ENCODE peak calls at places on chromosomes 4 and X, in six cellular contexts. One of them, this sample, is unnamed.

GRCh38 chrX:155637714-155638113 is 25.0 kb upstream of the TMLHE start:
- DNase-seq in neuronal stem cell: no peak
- DNase-seq in IMR-90: no peak
- DNase-seq in mesenchymal stem cell: no peak
- DNase-seq in H9: no peak
- DNase-seq in mesendoderm: no peak
- DNase-seq in this sample: no peak

GRCh38 chr4:66430856-66431255 is 760.6 kb upstream of the EPHA5 start:
- DNase-seq in mesenchymal stem cell: peak; percentile 27
- DNase-seq in IMR-90: peak; percentile 17
- DNase-seq in neuronal stem cell: peak; percentile 2
- DNase-seq in mesendoderm: peak; percentile 93
- DNase-seq in H9: no peak
- DNase-seq in this sample: no peak

GRCh38 chr4:26226978-26227377 is 93.8 kb upstream of the RBPJ start:
- DNase-seq in mesendoderm: no peak
- DNase-seq in IMR-90: no peak
- DNase-seq in neuronal stem cell: no peak
- DNase-seq in H9: no peak
- DNase-seq in mesenchymal stem cell: no peak
- DNase-seq in this sample: no peak

GRCh38 chr4:180380733-180381132 is 1862.5 kb upstream of the TENM3 start:
- DNase-seq in IMR-90: peak; percentile 85
- DNase-seq in H9: no peak
- DNase-seq in neuronal stem cell: no peak
- DNase-seq in mesenchymal stem cell: peak; percentile 8
- DNase-seq in mesendoderm: no peak
- DNase-seq in this sample: no peak

GRCh38 chr4:117137143-117137542 is 51.8 kb upstream of the TRAM1L1 start:
- DNase-seq in H9: no peak
- DNase-seq in IMR-90: peak; percentile 97
- DNase-seq in mesenchymal stem cell: peak; percentile 94
- DNase-seq in neuronal stem cell: no peak
- DNase-seq in mesendoderm: no peak
- DNase-seq in this sample: no peak

GRCh38 chrX:13897571-13897970 is 80.7 kb upstream of the GPM6B start:
- DNase-seq in neuronal stem cell: no peak
- DNase-seq in H9: no peak
- DNase-seq in IMR-90: no peak
- DNase-seq in mesenchymal stem cell: no peak
- DNase-seq in mesendoderm: no peak
- DNase-seq in this sample: no peak

GRCh38 chr4:32858971-32859370 is 2138.8 kb downstream of the PCDH7 start:
- DNase-seq in H9: no peak
- DNase-seq in neuronal stem cell: no peak
- DNase-seq in IMR-90: peak; percentile 31
- DNase-seq in mesenchymal stem cell: peak; percentile 64
- DNase-seq in mesendoderm: no peak
- DNase-seq in this sample: no peak

GRCh38 chrX:47313056-47313455 is 57.3 kb upstream of the ZNF157 start:
- DNase-seq in H9: no peak
- DNase-seq in neuronal stem cell: no peak
- DNase-seq in IMR-90: no peak
- DNase-seq in mesenchymal stem cell: no peak
- DNase-seq in mesendoderm: no peak
- DNase-seq in this sample: no peak

GRCh38 chr4:129092636-129093172 is 635 bp downstream of the SCLT1 start:
- DNase-seq in mesenchymal stem cell: peak; percentile 52
- DNase-seq in neuronal stem cell: no peak
- DNase-seq in IMR-90: peak; percentile 28
- DNase-seq in H9: no peak
- DNase-seq in mesendoderm: no peak
- DNase-seq in this sample: no peak

GRCh38 chr4:102819588-102820365 is 7.6 kb downstream of the UBE2D3 start:
- DNase-seq in neuronal stem cell: no peak
- DNase-seq in mesendoderm: no peak
- DNase-seq in mesenchymal stem cell: no peak
- DNase-seq in IMR-90: peak; percentile 30
- DNase-seq in H9: no peak
- DNase-seq in this sample: no peak

GRCh38 chr4:122890142-122890769 is 32.1 kb downstream of the NUDT6 start:
- DNase-seq in mesendoderm: no peak
- DNase-seq in H9: no peak
- DNase-seq in neuronal stem cell: no peak
- DNase-seq in mesenchymal stem cell: no peak
- DNase-seq in IMR-90: no peak
- DNase-seq in this sample: no peak

GRCh38 chr4:82639947-82640346 is 78.2 kb upstream of the TMEM150C start:
- DNase-seq in mesenchymal stem cell: no peak
- DNase-seq in mesendoderm: no peak
- DNase-seq in neuronal stem cell: no peak
- DNase-seq in IMR-90: no peak
- DNase-seq in H9: no peak
- DNase-seq in this sample: no peak

GRCh38 chr4:78131403-78131802 is 74.3 kb downstream of the FRAS1 start:
- DNase-seq in H9: no peak
- DNase-seq in mesenchymal stem cell: no peak
- DNase-seq in mesendoderm: no peak
- DNase-seq in neuronal stem cell: no peak
- DNase-seq in IMR-90: no peak
- DNase-seq in this sample: no peak

DNA sequence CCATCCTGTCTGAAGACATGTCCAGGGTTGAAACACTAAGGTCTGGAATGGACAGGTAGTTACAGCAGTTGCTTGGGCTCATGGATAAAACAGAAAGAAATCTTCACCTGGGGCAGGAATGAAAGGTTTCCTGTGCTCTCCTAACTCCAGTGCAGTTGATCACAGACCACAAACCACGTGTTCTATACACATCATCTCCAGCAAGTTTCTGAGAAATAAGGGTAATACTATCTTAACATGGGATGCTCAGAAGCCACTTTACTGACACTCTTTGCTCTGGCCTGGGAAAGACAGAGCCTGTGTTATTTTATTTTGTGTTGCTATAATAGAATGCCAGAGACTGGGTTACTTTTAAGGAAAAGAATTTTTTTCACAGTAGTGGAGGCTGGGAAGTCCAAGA is 16.0 kb downstream of the MAGEB10 start:
- DNase-seq in mesenchymal stem cell: no peak
- DNase-seq in mesendoderm: no peak
- DNase-seq in neuronal stem cell: no peak
- DNase-seq in IMR-90: no peak
- DNase-seq in H9: no peak
- DNase-seq in this sample: no peak
- H2BK15ac ChIP-seq in mesenchymal stem cell: no peak overlapping the region
- H2BK15ac ChIP-seq in mesendoderm: no peak overlapping the region
- H2BK15ac ChIP-seq in neuronal stem cell: no peak overlapping the region
- H2BK15ac ChIP-seq in IMR-90: no peak overlapping the region
- H2BK15ac ChIP-seq in H9: no peak overlapping the region
- H2BK15ac ChIP-seq in this sample: no peak overlapping the region

GRCh38 chrX:11408783-11409182 is 115.6 kb downstream of the AMELX start:
- DNase-seq in IMR-90: no peak
- DNase-seq in H9: no peak
- DNase-seq in mesenchymal stem cell: no peak
- DNase-seq in mesendoderm: no peak
- DNase-seq in neuronal stem cell: no peak
- DNase-seq in this sample: no peak
- H2BK15ac ChIP-seq in IMR-90: no peak overlapping the region
- H2BK15ac ChIP-seq in H9: no peak overlapping the region
- H2BK15ac ChIP-seq in mesenchymal stem cell: no peak overlapping the region
- H2BK15ac ChIP-seq in mesendoderm: no peak overlapping the region
- H2BK15ac ChIP-seq in neuronal stem cell: no peak overlapping the region
- H2BK15ac ChIP-seq in this sample: no peak overlapping the region

DNA sequence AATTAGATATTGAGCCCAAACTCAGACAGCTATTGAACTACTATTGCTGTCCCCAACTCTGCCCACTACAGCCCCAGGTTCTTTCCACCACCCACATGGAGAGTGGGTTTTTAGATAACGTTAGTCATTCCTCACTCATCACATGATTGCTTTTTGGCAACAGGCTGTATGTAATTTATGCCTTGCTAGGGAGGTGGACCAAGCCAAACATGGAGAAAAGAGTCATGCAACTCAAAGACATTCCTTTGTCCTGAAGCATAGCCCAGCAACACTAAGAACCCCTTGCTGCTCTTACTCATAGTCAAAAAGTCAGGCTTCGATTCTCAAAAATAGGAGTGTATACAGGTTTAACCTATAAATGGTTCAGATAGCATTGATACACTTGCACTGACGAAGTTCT is 275.9 kb upstream of the VCX3A start:
- DNase-seq in H9: no peak
- DNase-seq in neuronal stem cell: no peak
- DNase-seq in mesendoderm: no peak
- DNase-seq in IMR-90: no peak
- DNase-seq in mesenchymal stem cell: no peak
- DNase-seq in this sample: no peak
- H2BK15ac ChIP-seq in H9: no peak overlapping the region
- H2BK15ac ChIP-seq in neuronal stem cell: no peak overlapping the region
- H2BK15ac ChIP-seq in mesendoderm: no peak overlapping the region
- H2BK15ac ChIP-seq in IMR-90: no peak overlapping the region
- H2BK15ac ChIP-seq in mesenchymal stem cell: no peak overlapping the region
- H2BK15ac ChIP-seq in this sample: no peak overlapping the region

GRCh38 chrX:109732319-109732779 is 708 bp downstream of the ACSL4 start:
- DNase-seq in neuronal stem cell: no peak
- DNase-seq in mesenchymal stem cell: peak; percentile 53
- DNase-seq in mesendoderm: peak; percentile 26
- DNase-seq in H9: peak; percentile 27
- DNase-seq in IMR-90: peak; percentile 59
- DNase-seq in this sample: peak; percentile 45

GRCh38 chrX:109733658-109734022 is 583 bp upstream of the ACSL4 start:
- DNase-seq in IMR-90: no peak
- DNase-seq in H9: no peak
- DNase-seq in neuronal stem cell: peak; percentile 11
- DNase-seq in mesenchymal stem cell: peak; percentile 18
- DNase-seq in mesendoderm: no peak
- DNase-seq in this sample: no peak

GRCh38 chrX:109735241-109735744 is 2.2 kb upstream of the ACSL4 start:
- DNase-seq in IMR-90: no peak
- DNase-seq in neuronal stem cell: no peak
- DNase-seq in mesenchymal stem cell: no peak
- DNase-seq in mesendoderm: no peak
- DNase-seq in H9: no peak
- DNase-seq in this sample: no peak

GRCh38 chrX:109732780-109733657 is at the start of gene ACSL4:
- DNase-seq in mesendoderm: peak; percentile 86
- DNase-seq in H9: peak; percentile 87
- DNase-seq in neuronal stem cell: peak; percentile 73
- DNase-seq in IMR-90: peak; percentile 75
- DNase-seq in mesenchymal stem cell: peak; percentile 87
- DNase-seq in this sample: peak; percentile 15
- H2BK15ac ChIP-seq in mesendoderm: no peak within 1 kb of the TSS
- H2BK15ac ChIP-seq in H9: no peak within 1 kb of the TSS
- H2BK15ac ChIP-seq in neuronal stem cell: peak within 1 kb of the TSS; percentile 37
- H2BK15ac ChIP-seq in IMR-90: peak within 1 kb of the TSS; percentile 82
- H2BK15ac ChIP-seq in mesenchymal stem cell: no peak within 1 kb of the TSS
- H2BK15ac ChIP-seq in this sample: no peak within 1 kb of the TSS

GRCh38 chrX:132452911-132453550 is 35.8 kb downstream of the MBNL3 start:
- DNase-seq in neuronal stem cell: no peak
- DNase-seq in H9: no peak
- DNase-seq in mesenchymal stem cell: peak; percentile 22
- DNase-seq in IMR-90: no peak
- DNase-seq in mesendoderm: no peak
- DNase-seq in this sample: no peak
- H2BK15ac ChIP-seq in neuronal stem cell: no peak overlapping the region
- H2BK15ac ChIP-seq in H9: no peak overlapping the region
- H2BK15ac ChIP-seq in mesenchymal stem cell: no peak overlapping the region
- H2BK15ac ChIP-seq in IMR-90: no peak overlapping the region
- H2BK15ac ChIP-seq in mesendoderm: no peak overlapping the region
- H2BK15ac ChIP-seq in this sample: no peak overlapping the region

GRCh38 chr4:124869978-124870495 is 157.5 kb upstream of the ANKRD50 start:
- DNase-seq in neuronal stem cell: no peak
- DNase-seq in H9: no peak
- DNase-seq in mesendoderm: no peak
- DNase-seq in mesenchymal stem cell: no peak
- DNase-seq in IMR-90: no peak
- DNase-seq in this sample: no peak

GRCh38 chr4:124873361-124874171 is 161.0 kb upstream of the ANKRD50 start:
- DNase-seq in mesenchymal stem cell: no peak
- DNase-seq in IMR-90: no peak
- DNase-seq in mesendoderm: peak; percentile 67
- DNase-seq in H9: no peak
- DNase-seq in neuronal stem cell: no peak
- DNase-seq in this sample: no peak

GRCh38 chr4:124872659-124873058 is 160.1 kb upstream of the ANKRD50 start:
- DNase-seq in IMR-90: no peak
- DNase-seq in H9: no peak
- DNase-seq in neuronal stem cell: no peak
- DNase-seq in mesenchymal stem cell: no peak
- DNase-seq in mesendoderm: no peak
- DNase-seq in this sample: no peak

GRCh38 chr4:124879195-124879594 is 166.7 kb upstream of the ANKRD50 start:
- DNase-seq in neuronal stem cell: no peak
- DNase-seq in mesenchymal stem cell: no peak
- DNase-seq in H9: no peak
- DNase-seq in IMR-90: no peak
- DNase-seq in mesendoderm: peak; percentile 43
- DNase-seq in this sample: no peak

DNA sequence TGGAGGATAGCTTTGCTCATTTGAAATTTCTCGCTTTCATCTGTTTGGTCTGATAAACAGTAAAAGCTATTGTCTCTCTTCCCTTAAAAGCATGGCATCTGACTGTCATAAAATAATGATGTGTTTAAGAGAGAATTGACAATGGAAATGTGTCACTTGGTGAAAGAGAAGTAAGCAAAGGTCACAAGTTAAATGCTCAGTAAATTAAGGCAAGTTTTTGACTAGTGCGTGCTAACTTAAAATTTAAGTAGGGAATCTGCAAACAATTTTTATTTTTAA is 161.6 kb upstream of the ANKRD50 start:
- DNase-seq in IMR-90: no peak
- DNase-seq in mesenchymal stem cell: no peak
- DNase-seq in neuronal stem cell: no peak
- DNase-seq in H9: no peak
- DNase-seq in mesendoderm: no peak
- DNase-seq in this sample: no peak
- H2BK15ac ChIP-seq in IMR-90: no peak overlapping the region
- H2BK15ac ChIP-seq in mesenchymal stem cell: no peak overlapping the region
- H2BK15ac ChIP-seq in neuronal stem cell: no peak overlapping the region
- H2BK15ac ChIP-seq in H9: no peak overlapping the region
- H2BK15ac ChIP-seq in mesendoderm: no peak overlapping the region
- H2BK15ac ChIP-seq in this sample: no peak overlapping the region

DNA sequence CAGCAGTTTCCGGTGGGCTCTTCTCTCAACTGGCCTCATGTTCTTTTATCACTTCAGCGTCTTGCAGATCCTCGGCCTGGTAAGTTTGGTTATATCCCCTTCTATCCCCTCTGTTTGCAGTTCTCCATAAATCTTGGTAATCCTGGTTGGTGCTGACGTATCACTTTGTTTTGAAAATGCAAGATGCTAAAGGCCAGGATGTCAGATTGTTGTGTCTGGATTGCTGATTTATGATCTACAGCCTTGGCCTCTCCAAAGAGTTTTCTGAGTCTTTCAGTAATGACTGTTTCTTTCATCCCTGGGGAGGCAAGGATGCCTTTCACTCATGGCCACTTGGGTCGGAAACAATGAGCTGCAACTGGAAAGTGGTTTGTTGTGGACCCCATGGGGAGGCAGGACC is 146.4 kb downstream of the AMMECR1 start:
- DNase-seq in mesenchymal stem cell: peak; percentile 76
- DNase-seq in IMR-90: peak; percentile 19
- DNase-seq in mesendoderm: no peak
- DNase-seq in neuronal stem cell: no peak
- DNase-seq in H9: no peak
- DNase-seq in this sample: no peak
- H2BK15ac ChIP-seq in mesenchymal stem cell: no peak overlapping the region
- H2BK15ac ChIP-seq in IMR-90: no peak overlapping the region
- H2BK15ac ChIP-seq in mesendoderm: no peak overlapping the region
- H2BK15ac ChIP-seq in neuronal stem cell: no peak overlapping the region
- H2BK15ac ChIP-seq in H9: no peak overlapping the region
- H2BK15ac ChIP-seq in this sample: no peak overlapping the region